ENCODE peak calls at places on chromosomes 2 and 18, in seven cellular contexts. R is amniotic epithelial cell; X is AG08396; M is fibroblast of mammary gland; P is foreskin fibroblast; T is NCI-H1417; J is stimulated activated CD4-positive, alpha-beta T cell treated with anti-CD3 and anti-CD28 coated beads, Interleukin-12 subunit alpha, Interleukin-12 subunit beta, amount 100 ng/mL, for 48 hours. I is an unnamed sample.

GRCh38 chr2:222945887-222946286 is 85.1 kb downstream of the ACSL3 start:
- DNase-seq in J (no peak), M (no peak), R (no peak), T (no peak), X (no peak), P (no peak), I (no peak)

GRCh38 chr2:228657807-228658402 is 476.4 kb upstream of the SPHKAP start:
- DNase-seq in M (peak), J (no peak), P (peak), T (peak), R (peak), X (peak), I (no peak)

GRCh38 chr2:197011777-197012641 is 85.5 kb upstream of the PGAP1 start:
- DNase-seq in P (peak), J (no peak), M (peak), X (peak), T (peak), R (peak), I (no peak)

GRCh38 chr2:77578354-77578753 is 56.2 kb upstream of the LRRTM4 start:
- DNase-seq in X (no peak), J (no peak), P (no peak), M (no peak), T (no peak), R (peak), I (no peak)

GRCh38 chr2:9999693-10000092 is 43.7 kb upstream of the KLF11 start:
- DNase-seq in T (no peak), M (no peak), X (no peak), J (no peak), P (no peak), R (no peak), I (no peak)

GRCh38 chr2:69831354-69831905 is 2.0 kb downstream of the GMCL1 start:
- DNase-seq in J (no peak), X (no peak), T (no peak), R (peak), M (no peak), P (no peak), I (no peak)

GRCh38 chr2:138550670-138551287 is 49.2 kb downstream of the SPOPL start:
- DNase-seq in R (no peak), T (no peak), J (no peak), X (no peak), P (no peak), M (no peak), I (no peak)

GRCh38 chr18:59579509-59579908 is 117.7 kb downstream of the CCBE1 start:
- DNase-seq in M (no peak), P (no peak), T (no peak), X (no peak), J (no peak), R (no peak), I (no peak)

GRCh38 chr2:80288576-80288975 is 16.0 kb downstream of the LRRTM1 start:
- DNase-seq in T (no peak), M (peak), X (no peak), P (peak), R (no peak), J (no peak), I (no peak)

GRCh38 chr2:60354713-60355112 is 198.7 kb downstream of the BCL11A start:
- DNase-seq in J (no peak), T (peak), P (no peak), R (no peak), M (no peak), X (no peak), I (no peak)

GRCh38 chr18:51275712-51276473 is 78.4 kb upstream of the MEX3C start:
- DNase-seq in M (peak), X (no peak), T (no peak), J (no peak), R (peak), P (no peak), I (no peak)

GRCh38 chr2:71852141-71852711 is 295.4 kb downstream of the CYP26B1 start:
- DNase-seq in M (peak), T (no peak), J (no peak), X (no peak), P (peak), R (no peak), I (no peak)

GRCh38 chr2:159904565-159905281 is 106.7 kb upstream of the CD302 start:
- DNase-seq in J (peak), M (no peak), R (no peak), T (peak), P (peak), X (no peak), I (peak)

GRCh38 chr2:151928380-151928779 is 100.2 kb upstream of the ARL5A start:
- DNase-seq in J (no peak), R (peak), M (peak), P (no peak), T (no peak), X (no peak), I (no peak)

GRCh38 chr2:100761365-100761764 is 58.6 kb upstream of the NPAS2 start:
- DNase-seq in T (no peak), M (no peak), R (no peak), P (no peak), X (no peak), J (no peak), I (no peak)

GRCh38 chr2:229330952-229331351 is 59.9 kb upstream of the PID1 start:
- DNase-seq in P (peak), X (no peak), J (no peak), M (no peak), R (no peak), T (no peak), I (no peak)

GRCh38 chr2:144083211-144083610 is 436.7 kb downstream of the ZEB2 start:
- DNase-seq in M (peak), J (no peak), X (peak), T (no peak), R (peak), P (peak), I (no peak)

GRCh38 chr2:36032046-36032445 is 323.5 kb upstream of the CRIM1 start:
- DNase-seq in T (no peak), P (no peak), X (no peak), J (no peak), M (no peak), R (no peak), I (no peak)

GRCh38 chr18:53567935-53568574 is 656.4 kb downstream of the MBD2 start:
- DNase-seq in J (no peak), X (peak), M (peak), P (peak), R (peak), T (peak), I (no peak)

I was measured in stimulated activated CD8-positive, alpha-beta memory T cell treated with anti-CD3 and anti-CD28 coated beads, Interleukin-15, amount 100 ng/mL, for 48 hours.